ENCODE peak calls at places on chromosomes 11 and 22, in five cellular contexts. S is stimulated activated CD8-positive, alpha-beta memory T cell treated with anti-CD3 and anti-CD28 coated beads, Interleukin-12 subunit alpha, Interleukin-12 subunit beta, amount 100 ng/mL, for 1 hour; Z is HuH-7; D is kidney epithelial cell; B is RWPE1. T is an unnamed sample.

GRCh38 chr11:103448966-103449365 is 339.7 kb downstream of the DYNC2H1 start:
- DNase-seq in S (no peak), Z (no peak), D (no peak), B (no peak), T (no peak)

GRCh38 chr22:48444320-48445112 is 1383.2 kb downstream of the BRD1 start:
- DNase-seq in S (no peak), Z (no peak), D (no peak), B (no peak), T (no peak)

GRCh38 chr11:62553839-62554361 is 7.3 kb upstream of the AHNAK start:
- DNase-seq in S (no peak), Z (no peak), D (peak; percentile 77), B (peak; percentile 81), T (no peak)

GRCh38 chr11:65504671-65505433 is 6.0 kb downstream of the MALAT1 start:
- DNase-seq in S (no peak), Z (no peak), D (no peak), B (no peak), T (no peak)

GRCh38 chr11:44643207-44643606 is 77.7 kb downstream of the CD82 start:
- DNase-seq in S (no peak), Z (no peak), D (no peak), B (no peak), T (no peak)

GRCh38 chr22:29702025-29702930 is 17.5 kb upstream of the CABP7 start:
- DNase-seq in S (no peak), Z (no peak), D (no peak), B (no peak), T (no peak)

GRCh38 chr11:96055706-96056387 is 131.9 kb upstream of the MTMR2 start:
- DNase-seq in S (no peak), Z (no peak), D (no peak), B (peak; percentile 15), T (no peak)

GRCh38 chr11:18669629-18670162 is 28.9 kb upstream of the TMEM86A start:
- DNase-seq in S (no peak), Z (no peak), D (no peak), B (no peak), T (no peak)

GRCh38 chr11:33868646-33869461 is 23.0 kb downstream of the LMO2 start:
- DNase-seq in S (no peak), Z (no peak), D (no peak), B (no peak), T (no peak)

GRCh38 chr11:95849087-95849825 is 59.0 kb downstream of the CEP57 start:
- DNase-seq in S (peak; percentile 2), Z (peak; percentile 16), D (peak; percentile 43), B (peak; percentile 43), T (no peak)

GRCh38 chr11:77522215-77522614 is 48.3 kb upstream of the PAK1 start:
- DNase-seq in S (no peak), Z (no peak), D (no peak), B (no peak), T (no peak)

GRCh38 chr11:117877120-117877784 is 794 bp upstream of the FXYD6 start:
- DNase-seq in S (no peak), Z (no peak), D (no peak), B (no peak), T (no peak)

GRCh38 chr11:92455221-92455790 is 230.7 kb downstream of the FAT3 start:
- DNase-seq in S (no peak), Z (no peak), D (no peak), B (no peak), T (no peak)

GRCh38 chr11:34249439-34250073 is 108.3 kb downstream of the ABTB2 start:
- DNase-seq in S (no peak), Z (no peak), D (no peak), B (no peak), T (no peak)

GRCh38 chr11:118791961-118792578 is 1.1 kb upstream of the DDX6 start:
- DNase-seq in S (no peak), Z (no peak), D (no peak), B (peak; percentile 16), T (no peak)

GRCh38 chr11:3341298-3341697 is 37.6 kb downstream of the ZNF195 start:
- DNase-seq in S (peak; percentile 52), Z (no peak), D (no peak), B (peak; percentile 24), T (no peak)

GRCh38 chr22:42697542-42698013 is 23.1 kb downstream of the A4GALT start:
- DNase-seq in S (no peak), Z (no peak), D (peak; percentile 48), B (peak; percentile 68), T (no peak)

GRCh38 chr11:62394825-62395538 is 23.9 kb upstream of the SCGB1A1 start:
- DNase-seq in S (peak; percentile 36), Z (peak; percentile 72), D (peak; percentile 52), B (peak; percentile 87), T (peak; percentile 7)

GRCh38 chr11:35337136-35337918 is 82.0 kb downstream of the SLC1A2 start:
- DNase-seq in S (no peak), Z (no peak), D (peak; percentile 97), B (peak; percentile 97), T (no peak)

GRCh38 chr11:28983780-28984179 is 875.6 kb downstream of the METTL15 start:
- DNase-seq in S (no peak), Z (no peak), D (no peak), B (no peak), T (no peak)

GRCh38 chr11:106409201-106409600 is 331.7 kb downstream of the AASDHPPT start:
- DNase-seq in S (no peak), Z (no peak), D (no peak), B (no peak), T (no peak)

GRCh38 chr11:116109228-116109627 is 605.0 kb upstream of the CADM1 start:
- DNase-seq in S (no peak), Z (no peak), D (peak; percentile 50), B (peak; percentile 68), T (no peak)

GRCh38 chr11:106263527-106263926 is 186.1 kb downstream of the AASDHPPT start:
- DNase-seq in S (no peak), Z (no peak), D (no peak), B (no peak), T (no peak)

GRCh38 chr11:25633230-25633629 is 698.7 kb upstream of the ANO3 start:
- DNase-seq in S (no peak), Z (no peak), D (no peak), B (no peak), T (no peak)

GRCh38 chr11:66218026-66218425 is 50.4 kb upstream of the RAB1B start:
- DNase-seq in S (no peak), Z (no peak), D (no peak), B (no peak), T (no peak)